ENCODE peak calls at places on chromosomes 6 and 20, in seven cellular contexts. C is CD4-positive, alpha-beta T cell; G is GM23338; U is WTC11; N is A549; E is MM.1S; F is lower lobe of right lung. O is an unnamed sample.

GRCh38 chr20:39294137-39294725 is 332.1 kb downstream of the DHX35 start:
- DNase-seq in C (no peak), G (peak; percentile 64), U (peak; percentile 14), N (no peak), E (no peak), F (no peak), O (no peak)

GRCh38 chr6:143940011-143940597 is 68.0 kb downstream of the PLAGL1 start:
- DNase-seq in C (peak; percentile 50), G (peak; percentile 78), U (peak; percentile 63), N (peak; percentile 65), E (peak; percentile 58), F (no peak), O (peak; percentile 40)

GRCh38 chr6:1027109-1027794 is 284.6 kb upstream of the FOXQ1 start:
- DNase-seq in C (no peak), G (no peak), U (no peak), N (peak; percentile 18), E (no peak), F (no peak), O (no peak)

GRCh38 chr6:164130151-164130550 is 715.6 kb downstream of the QKI start:
- DNase-seq in C (no peak), G (no peak), U (no peak), N (no peak), E (no peak), F (no peak), O (no peak)

GRCh38 chr6:34235605-34236422 is 859 bp upstream of the HMGA1 start:
- DNase-seq in C (peak; percentile 52), G (peak; percentile 95), U (peak; percentile 91), N (peak; percentile 58), E (no peak), F (peak; percentile 85), O (no peak)

GRCh38 chr6:149499066-149499465 is 14.3 kb upstream of the ZC3H12D start:
- DNase-seq in C (no peak), G (no peak), U (no peak), N (no peak), E (no peak), F (no peak), O (no peak)

GRCh38 chr6:26270903-26271639 is 93.9 kb upstream of the BTN3A2 start:
- DNase-seq in C (peak; percentile 75), G (peak; percentile 97), U (peak; percentile 65), N (no peak), E (peak; percentile 95), F (peak; percentile 52), O (peak; percentile 65)

GRCh38 chr6:149334201-149334600 is 16.7 kb downstream of the TAB2 start:
- DNase-seq in C (no peak), G (no peak), U (no peak), N (no peak), E (no peak), F (no peak), O (no peak)

GRCh38 chr6:52994789-52995078 is 350 bp downstream of the GSTA4 start:
- DNase-seq in C (no peak), G (peak; percentile 57), U (peak; percentile 52), N (no peak), E (no peak), F (peak; percentile 57), O (peak; percentile 53)

GRCh38 chr20:62816031-62816878 is 595 bp upstream of the COL9A3 start:
- DNase-seq in C (no peak), G (peak; percentile 98), U (peak; percentile 88), N (no peak), E (no peak), F (no peak), O (no peak)

GRCh38 chr6:139655783-139656705 is 281.6 kb upstream of the CITED2 start:
- DNase-seq in C (no peak), G (no peak), U (no peak), N (peak; percentile 32), E (no peak), F (no peak), O (no peak)

GRCh38 chr6:121851056-121851455 is 415.6 kb downstream of the GJA1 start:
- DNase-seq in C (no peak), G (peak; percentile 84), U (peak; percentile 45), N (no peak), E (no peak), F (no peak), O (peak; percentile 4)

GRCh38 chr6:141403827-141404226 is 728.9 kb upstream of the GJE1 start:
- DNase-seq in C (no peak), G (no peak), U (no peak), N (no peak), E (no peak), F (no peak), O (no peak)

GRCh38 chr20:10255846-10256245 is 37.2 kb downstream of the SNAP25 start:
- DNase-seq in C (no peak), G (no peak), U (no peak), N (no peak), E (no peak), F (no peak), O (no peak)

GRCh38 chr20:4067600-4068261 is 52.4 kb upstream of the RNF24 start:
- DNase-seq in C (no peak), G (no peak), U (no peak), N (no peak), E (no peak), F (no peak), O (no peak)

GRCh38 chr6:1312444-1313363 is 806 bp downstream of the FOXQ1 start:
- DNase-seq in C (no peak), G (peak; percentile 71), U (peak; percentile 60), N (no peak), E (no peak), F (peak; percentile 69), O (peak; percentile 41)

GRCh38 chr6:36862164-36862847 is 12.3 kb downstream of the PPIL1 start:
- DNase-seq in C (no peak), G (no peak), U (no peak), N (no peak), E (no peak), F (no peak), O (no peak)

GRCh38 chr6:2124260-2124709 is 121.1 kb downstream of the GMDS start:
- DNase-seq in C (no peak), G (no peak), U (no peak), N (no peak), E (no peak), F (peak; percentile 43), O (no peak)

GRCh38 chr6:111738631-111739030 is 133.0 kb upstream of the TRAF3IP2 start:
- DNase-seq in C (no peak), G (no peak), U (no peak), N (no peak), E (no peak), F (no peak), O (no peak)

GRCh38 chr20:53810661-53811355 is 217.2 kb upstream of the ZNF217 start:
- DNase-seq in C (no peak), G (no peak), U (no peak), N (no peak), E (no peak), F (no peak), O (no peak)

DNA sequence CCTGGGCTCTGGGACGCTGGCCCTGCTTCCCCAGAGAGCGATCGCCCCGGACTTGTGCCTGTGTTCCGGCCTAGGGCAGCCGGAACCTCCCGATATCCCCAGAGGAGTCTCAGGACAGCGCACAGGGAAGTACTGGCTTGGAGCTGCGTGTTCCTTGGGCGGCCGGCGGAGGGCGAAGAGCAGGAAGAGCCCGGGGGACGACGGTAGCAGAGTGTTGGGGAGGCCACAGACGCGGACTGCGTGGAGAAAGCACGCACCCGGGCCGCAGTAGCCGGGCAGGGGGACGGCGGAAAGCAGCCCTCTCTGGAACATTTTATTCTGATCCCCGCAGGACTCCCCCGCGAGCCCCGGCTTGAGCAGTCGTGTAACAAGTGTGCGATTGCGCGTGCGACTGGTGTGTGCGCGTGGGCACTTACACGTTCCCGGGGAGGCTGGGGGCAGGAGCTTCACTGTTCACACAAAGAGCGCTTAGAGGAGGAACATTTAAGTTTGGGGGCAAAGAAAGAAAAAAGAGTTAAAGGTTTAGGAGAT is 36.1 kb downstream of the NCR2 start:
- DNase-seq in C (no peak), G (peak; percentile 82), U (peak; percentile 65), N (no peak), E (no peak), F (no peak), O (peak; percentile 68)
- TF ChIP-seq CTCF in C (no peak), G (peak; percentile 30), U (no peak), N (no peak), E (no peak), F (peak; percentile 17), O (no peak)

GRCh38 chr20:38175221-38176030 is 10.4 kb upstream of the TGM2 start:
- DNase-seq in C (no peak), G (peak; percentile 51), U (no peak), N (no peak), E (no peak), F (no peak), O (no peak)
- TF ChIP-seq CTCF in C (no peak), G (no peak), U (no peak), N (no peak), E (no peak), F (no peak), O (no peak)

DNA sequence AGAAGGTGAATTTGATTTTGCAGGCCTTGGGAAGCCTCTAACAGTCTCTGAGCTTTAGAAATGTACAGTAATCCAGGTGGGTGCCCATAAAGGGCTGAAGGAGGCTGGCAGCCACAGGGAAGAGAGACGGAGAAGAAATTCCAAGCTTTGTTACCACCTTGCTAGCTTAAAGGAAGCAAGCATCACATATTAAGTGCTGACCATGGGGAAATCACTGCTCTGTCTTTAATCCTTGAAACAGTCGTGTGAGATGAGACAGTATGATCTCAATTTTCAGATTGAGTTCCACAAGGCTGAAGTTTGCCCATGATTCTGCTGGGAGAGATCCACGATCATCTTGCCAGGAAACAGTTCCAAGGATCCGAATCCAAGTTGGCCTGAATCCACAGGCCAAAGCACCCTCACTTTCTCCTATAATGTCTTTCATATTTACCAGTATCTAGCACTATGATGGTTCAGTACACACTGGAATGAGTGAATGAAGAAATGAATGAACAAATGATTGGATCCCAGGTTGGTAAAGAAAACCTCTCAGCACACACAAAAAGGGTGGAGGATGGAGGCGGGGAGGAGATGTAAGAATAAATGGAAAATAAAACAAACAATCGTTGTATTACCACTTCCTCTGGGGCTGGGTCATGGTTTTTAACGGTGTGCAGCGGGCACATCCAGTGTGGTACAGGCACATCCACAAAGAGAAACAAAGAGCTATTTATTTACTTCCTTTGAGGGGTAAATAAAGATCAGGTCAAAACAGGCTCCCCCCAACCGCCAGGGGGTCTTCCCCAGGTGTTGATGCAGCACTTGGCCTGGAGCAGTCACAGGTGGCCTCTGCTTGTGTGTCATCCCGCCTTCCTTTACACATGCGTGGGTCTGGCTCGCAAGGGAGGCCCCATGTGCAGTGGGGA is 28.2 kb upstream of the TAF8 start:
- DNase-seq in C (peak; percentile 35), G (peak; percentile 24), U (peak; percentile 30), N (no peak), E (no peak), F (no peak), O (no peak)
- TF ChIP-seq CTCF in C (no peak), G (no peak), U (no peak), N (no peak), E (no peak), F (no peak), O (no peak)

DNA sequence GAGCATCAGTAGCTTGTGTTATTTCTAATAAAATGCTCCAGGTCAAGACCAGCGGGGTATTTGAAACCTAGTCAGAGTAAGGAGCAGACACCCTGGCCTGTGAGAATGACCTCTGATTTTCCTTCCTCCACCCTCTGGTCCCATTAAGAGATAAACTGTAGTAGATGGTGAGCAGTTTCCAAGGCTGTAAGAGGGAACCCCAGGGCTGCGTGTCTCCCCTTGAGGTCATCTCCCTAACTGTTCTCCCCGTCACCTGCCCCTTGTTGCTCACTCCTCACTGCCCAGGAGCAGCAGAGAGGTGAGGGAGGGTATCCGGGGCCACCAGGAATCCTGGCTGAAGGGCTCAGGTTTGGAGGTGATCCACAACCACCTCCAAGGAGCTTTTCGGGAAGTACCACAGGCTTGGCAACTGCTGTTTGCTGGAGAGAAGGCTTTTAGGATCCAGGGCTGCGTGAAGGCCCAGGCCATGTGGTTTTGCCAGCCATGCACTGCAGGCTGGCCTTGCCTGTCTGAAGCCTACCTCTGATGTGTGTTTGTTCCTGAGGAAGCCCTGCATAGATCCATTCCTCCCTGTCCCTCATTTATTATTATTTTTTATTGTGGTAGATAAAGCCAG is 62.5 kb downstream of the RREB1 start:
- DNase-seq in C (no peak), G (no peak), U (no peak), N (no peak), E (no peak), F (no peak), O (no peak)
- TF ChIP-seq CTCF in C (no peak), G (no peak), U (no peak), N (no peak), E (no peak), F (no peak), O (no peak)